ENCODE peak calls at places on chromosomes 1 and 21, in five cellular contexts. One of them, this sample, is unnamed.

GRCh38 chr1:96979287-96979686 is 257.7 kb downstream of the PTBP2 start:
- DNase-seq in A549: no peak
- DNase-seq in SK-N-SH: peak; percentile 26
- DNase-seq in H1: no peak
- DNase-seq in transverse colon: no peak
- DNase-seq in this sample: no peak

GRCh38 chr1:9544926-9545325 is 5.7 kb downstream of the SLC25A33 start:
- DNase-seq in A549: no peak
- DNase-seq in SK-N-SH: no peak
- DNase-seq in H1: no peak
- DNase-seq in transverse colon: no peak
- DNase-seq in this sample: no peak

GRCh38 chr21:44533891-44534627 is 5.9 kb downstream of the KRTAP10-1 start:
- DNase-seq in A549: no peak
- DNase-seq in SK-N-SH: peak; percentile 62
- DNase-seq in H1: no peak
- DNase-seq in transverse colon: peak; percentile 4
- DNase-seq in this sample: no peak

GRCh38 chr21:42336065-42336464 is 14.7 kb downstream of the TFF2 start:
- DNase-seq in A549: no peak
- DNase-seq in SK-N-SH: no peak
- DNase-seq in H1: peak; percentile 66
- DNase-seq in transverse colon: no peak
- DNase-seq in this sample: no peak

GRCh38 chr1:163866539-163866938 is 544.8 kb downstream of the NUF2 start:
- DNase-seq in A549: no peak
- DNase-seq in SK-N-SH: no peak
- DNase-seq in H1: no peak
- DNase-seq in transverse colon: no peak
- DNase-seq in this sample: no peak

GRCh38 chr1:7760245-7760644 is 10.9 kb upstream of the VAMP3 start:
- DNase-seq in A549: no peak
- DNase-seq in SK-N-SH: no peak
- DNase-seq in H1: no peak
- DNase-seq in transverse colon: no peak
- DNase-seq in this sample: no peak

GRCh38 chr1:184465489-184466146 is 78.8 kb downstream of the C1orf21 start:
- DNase-seq in A549: no peak
- DNase-seq in SK-N-SH: no peak
- DNase-seq in H1: no peak
- DNase-seq in transverse colon: no peak
- DNase-seq in this sample: no peak

GRCh38 chr1:236065509-236066005 is 667 bp upstream of the NID1 start:
- DNase-seq in A549: no peak
- DNase-seq in SK-N-SH: no peak
- DNase-seq in H1: no peak
- DNase-seq in transverse colon: no peak
- DNase-seq in this sample: no peak

GRCh38 chr21:40717008-40717407 is 129.9 kb downstream of the DSCAM start:
- DNase-seq in A549: no peak
- DNase-seq in SK-N-SH: no peak
- DNase-seq in H1: no peak
- DNase-seq in transverse colon: no peak
- DNase-seq in this sample: no peak

GRCh38 chr1:29824478-29825273 is 588.4 kb downstream of the PTPRU start:
- DNase-seq in A549: no peak
- DNase-seq in SK-N-SH: no peak
- DNase-seq in H1: peak; percentile 41
- DNase-seq in transverse colon: no peak
- DNase-seq in this sample: peak; percentile 34

GRCh38 chr1:157218671-157219070 is 80.5 kb upstream of the ETV3 start:
- DNase-seq in A549: no peak
- DNase-seq in SK-N-SH: no peak
- DNase-seq in H1: no peak
- DNase-seq in transverse colon: no peak
- DNase-seq in this sample: peak; percentile 90

GRCh38 chr1:220803401-220804201 is 16.9 kb downstream of the MTARC1 start:
- DNase-seq in A549: peak; percentile 33
- DNase-seq in SK-N-SH: peak; percentile 60
- DNase-seq in H1: no peak
- DNase-seq in transverse colon: no peak
- DNase-seq in this sample: no peak

GRCh38 chr1:16903054-16903453 is 7.3 kb downstream of the RNU1-2 start:
- DNase-seq in A549: peak; percentile 28
- DNase-seq in SK-N-SH: no peak
- DNase-seq in H1: no peak
- DNase-seq in transverse colon: no peak
- DNase-seq in this sample: no peak

DNA sequence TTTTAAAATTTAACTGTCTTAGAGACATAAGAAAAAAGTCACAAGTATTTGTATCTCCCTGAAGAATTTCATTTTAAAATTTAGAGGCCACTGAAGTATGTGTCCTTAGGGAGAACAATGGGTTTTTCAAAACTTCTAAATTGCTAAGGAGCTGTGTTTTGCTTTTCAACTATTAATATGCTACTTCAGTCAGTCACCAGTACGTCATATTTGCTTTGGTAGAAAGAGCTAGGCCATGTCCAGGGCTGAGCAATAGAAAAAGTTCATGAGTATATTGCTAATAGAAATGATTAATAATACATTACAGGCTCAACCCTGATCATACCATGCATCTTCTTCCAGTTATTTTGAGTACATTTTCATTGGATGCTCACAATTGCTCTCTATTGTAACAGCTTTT is 1.7 kb upstream of the SGIP1 start:
- DNase-seq in A549: no peak
- DNase-seq in SK-N-SH: no peak
- DNase-seq in H1: no peak
- DNase-seq in transverse colon: no peak
- DNase-seq in this sample: no peak
- H3K4me3 ChIP-seq in A549: no peak overlapping the region
- H3K4me3 ChIP-seq in SK-N-SH: no peak overlapping the region
- H3K4me3 ChIP-seq in H1: peak overlapping the region; percentile 77
- H3K4me3 ChIP-seq in transverse colon: no peak overlapping the region
- H3K4me3 ChIP-seq in this sample: no peak overlapping the region

GRCh38 chr1:171485375-171486047 is at the start of gene PRRC2C:
- DNase-seq in A549: peak; percentile 98
- DNase-seq in SK-N-SH: peak; percentile 90
- DNase-seq in H1: peak; percentile 86
- DNase-seq in transverse colon: peak; percentile 97
- DNase-seq in this sample: peak; percentile 99
- TF ChIP-seq CTCF in A549: peak; percentile 64
- TF ChIP-seq CTCF in SK-N-SH: peak; percentile 79
- TF ChIP-seq CTCF in H1: peak; percentile 87
- TF ChIP-seq CTCF in transverse colon: no peak
- TF ChIP-seq CTCF in this sample: peak; percentile 83

DNA sequence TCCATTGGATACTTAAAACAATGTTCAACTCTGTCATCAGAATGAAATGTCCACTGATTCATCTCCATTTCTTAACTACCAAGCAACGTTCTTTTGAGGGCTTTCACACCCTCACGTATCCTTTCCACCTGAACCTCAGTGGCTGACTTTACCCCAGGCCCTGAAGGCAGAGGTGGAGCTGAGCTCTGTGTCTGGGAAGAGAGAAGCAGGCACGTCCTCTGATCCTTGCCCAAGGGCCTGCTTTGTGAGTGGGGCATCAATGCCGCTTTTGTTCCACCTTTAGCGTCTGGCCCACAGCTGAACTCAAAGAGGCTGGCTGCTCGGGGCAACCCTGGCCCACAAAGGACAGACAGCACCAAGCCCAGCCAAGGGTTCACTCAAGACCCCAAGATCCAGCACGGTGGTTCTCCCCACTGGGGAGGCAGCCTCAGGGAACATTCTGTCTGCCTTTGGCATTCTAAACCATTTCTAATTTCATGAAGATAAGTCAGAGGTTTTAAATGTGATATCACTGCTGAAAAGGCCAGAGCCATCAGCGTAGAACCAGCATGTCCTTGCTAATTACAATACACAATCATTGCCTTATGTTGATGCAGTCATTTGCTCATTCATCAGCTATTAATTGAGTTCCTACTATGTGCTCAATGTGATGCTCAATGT is 126.0 kb upstream of the UBE2U start:
- DNase-seq in A549: no peak
- DNase-seq in SK-N-SH: no peak
- DNase-seq in H1: no peak
- DNase-seq in transverse colon: no peak
- DNase-seq in this sample: no peak
- TF ChIP-seq EP300 in A549: no peak
- TF ChIP-seq EP300 in SK-N-SH: no peak
- TF ChIP-seq EP300 in H1: no peak
- TF ChIP-seq EP300 in transverse colon: no peak
- TF ChIP-seq EP300 in this sample: no peak

GRCh38 chr1:90719321-90720136 is 2.4 kb upstream of the BARHL2 start:
- DNase-seq in A549: no peak
- DNase-seq in SK-N-SH: no peak
- DNase-seq in H1: peak; percentile 74
- DNase-seq in transverse colon: no peak
- DNase-seq in this sample: peak; percentile 70

GRCh38 chr1:90717665-90718410 is 736 bp upstream of the BARHL2 start:
- DNase-seq in A549: no peak
- DNase-seq in SK-N-SH: peak; percentile 83
- DNase-seq in H1: peak; percentile 83
- DNase-seq in transverse colon: peak; percentile 42
- DNase-seq in this sample: peak; percentile 78

GRCh38 chr1:90717356-90717664 is 208 bp upstream of the BARHL2 start:
- DNase-seq in A549: no peak
- DNase-seq in SK-N-SH: no peak
- DNase-seq in H1: no peak
- DNase-seq in transverse colon: no peak
- DNase-seq in this sample: no peak

GRCh38 chr1:90720137-90720636 is 3.1 kb upstream of the BARHL2 start:
- DNase-seq in A549: no peak
- DNase-seq in SK-N-SH: no peak
- DNase-seq in H1: no peak
- DNase-seq in transverse colon: no peak
- DNase-seq in this sample: no peak

DNA sequence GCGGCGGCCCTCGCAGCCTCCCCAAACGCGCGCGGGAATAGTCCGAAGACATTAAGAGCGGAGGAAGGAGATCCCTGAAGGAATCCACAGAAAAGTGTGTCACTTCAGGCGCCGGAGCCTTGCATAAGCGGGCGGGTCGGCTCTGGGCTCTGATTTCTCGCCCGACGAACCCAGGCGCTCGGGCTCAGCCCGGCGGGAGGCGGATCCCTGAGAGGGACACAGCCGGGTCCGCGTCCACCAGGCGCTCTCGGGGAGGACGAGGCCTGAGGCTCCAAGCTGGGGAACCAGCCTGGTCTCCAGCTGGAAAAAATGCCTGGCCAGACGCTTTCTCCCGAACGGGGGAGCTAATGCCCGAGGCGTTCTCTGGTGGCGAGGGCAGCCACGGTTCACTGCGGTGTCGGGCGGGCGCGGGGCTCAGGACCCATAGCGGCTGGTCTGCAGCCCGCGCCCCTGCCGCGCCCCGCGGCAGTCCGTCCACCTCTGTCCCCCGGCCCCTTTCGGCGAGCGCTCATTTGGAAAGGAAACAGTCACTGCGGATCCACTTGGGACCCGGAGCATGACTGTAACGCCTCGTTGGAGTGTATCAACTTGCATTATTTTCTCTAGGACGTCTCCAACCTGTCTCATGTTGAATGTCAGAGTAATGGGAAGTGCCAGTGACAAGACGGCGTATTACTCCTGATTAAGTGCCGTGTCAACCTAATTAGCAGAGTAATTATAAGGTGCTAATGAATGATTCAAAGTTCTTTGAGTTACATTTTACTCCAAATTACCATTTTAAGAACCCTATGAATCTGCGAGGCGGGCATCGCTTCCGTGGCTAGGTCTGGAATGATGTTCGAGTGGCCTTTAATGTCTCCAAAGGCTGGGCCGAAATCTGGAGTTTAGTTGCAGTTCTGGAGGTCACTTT is 1.6 kb upstream of the BARHL2 start:
- DNase-seq in A549: no peak
- DNase-seq in SK-N-SH: peak; percentile 68
- DNase-seq in H1: peak; percentile 74
- DNase-seq in transverse colon: no peak
- DNase-seq in this sample: peak; percentile 55
- H3K4me3 ChIP-seq in A549: peak overlapping the region; percentile 27
- H3K4me3 ChIP-seq in SK-N-SH: peak overlapping the region; percentile 34
- H3K4me3 ChIP-seq in H1: peak overlapping the region; percentile 59
- H3K4me3 ChIP-seq in transverse colon: peak overlapping the region; percentile 41
- H3K4me3 ChIP-seq in this sample: peak overlapping the region; percentile 46

This sample was measured in esophagus muscularis mucosa.